ENCODE peak calls at places on chromosomes 16 and 17, in six cellular contexts. C, Q, A, I, F and B are unnamed samples. For H3K4me1, the result is how much of the 10 kb centered on the place peaks cover.

GRCh38 chr16:54657058-54657708 is 273.5 kb upstream of the IRX5 start:
- DNase-seq in Q (no peak), F (no peak), I (no peak), C (no peak), A (no peak), B (no peak)

GRCh38 chr16:1913327-1914083 is 4.7 kb downstream of the HS3ST6 start:
- DNase-seq in C (no peak), F (no peak), Q (no peak), I (no peak), A (no peak), B (no peak)

GRCh38 chr16:85910854-85911247 is 11.9 kb downstream of the IRF8 start:
- DNase-seq in F (no peak), C (no peak), I (no peak), Q (no peak), A (no peak), B (no peak)

GRCh38 chr17:48037036-48037881 is at the start of gene COPZ2:
- DNase-seq in I (peak), A (peak), C (no peak), Q (no peak), F (no peak), B (no peak)

GRCh38 chr17:34615326-34615725 is 35.9 kb downstream of the TMEM132E start:
- DNase-seq in I (no peak), Q (no peak), C (no peak), F (no peak), A (no peak), B (no peak)

GRCh38 chr16:901715-902601 is 68.8 kb downstream of the LMF1 start:
- DNase-seq in Q (no peak), C (no peak), A (no peak), F (no peak), I (no peak), B (no peak)

GRCh38 chr17:17783121-17783824 is 53.5 kb downstream of the SREBF1 start:
- DNase-seq in F (peak), A (peak), Q (no peak), I (peak), C (no peak), B (no peak)

GRCh38 chr17:29079887-29080286 is 36.9 kb downstream of the PIPOX start:
- DNase-seq in Q (no peak), A (no peak), F (no peak), I (no peak), C (no peak), B (no peak)

GRCh38 chr17:73586921-73587680 is 57.1 kb downstream of the SDK2 start:
- DNase-seq in A (no peak), Q (no peak), F (no peak), I (no peak), C (no peak), B (no peak)

GRCh38 chr17:62671553-62671952 is 44.1 kb downstream of the MRC2 start:
- DNase-seq in I (no peak), C (no peak), A (no peak), F (no peak), Q (no peak), B (no peak)

GRCh38 chr16:68382296-68382718 is 66.0 kb downstream of the SMPD3 start:
- DNase-seq in Q (no peak), A (no peak), F (no peak), I (no peak), C (no peak), B (no peak)
- H3K4me1 ChIP-seq in Q (under half), A (under half), F (under half), I (under half), C (under half), B (under half)

GRCh38 chr17:31597646-31598387 is 206.3 kb downstream of the RAB11FIP4 start:
- DNase-seq in C (no peak), F (no peak), Q (no peak), A (no peak), I (no peak), B (no peak)

GRCh38 chr17:31595076-31595475 is 203.6 kb downstream of the RAB11FIP4 start:
- DNase-seq in F (no peak), C (peak), A (no peak), I (no peak), Q (no peak), B (no peak)

GRCh38 chr17:31595666-31596381 is 204.3 kb downstream of the RAB11FIP4 start:
- DNase-seq in F (peak), C (peak), A (no peak), Q (no peak), I (no peak), B (no peak)

GRCh38 chr17:31598388-31598760 is 206.9 kb downstream of the RAB11FIP4 start:
- DNase-seq in F (no peak), C (no peak), Q (no peak), I (no peak), A (no peak), B (no peak)

GRCh38 chr17:31596382-31597323 is 205.2 kb downstream of the RAB11FIP4 start:
- DNase-seq in C (peak), F (peak), I (no peak), Q (no peak), A (peak), B (no peak)
- H3K27ac ChIP-seq in C (peak), F (peak), I (no peak), Q (peak), A (peak), B (peak)

DNA sequence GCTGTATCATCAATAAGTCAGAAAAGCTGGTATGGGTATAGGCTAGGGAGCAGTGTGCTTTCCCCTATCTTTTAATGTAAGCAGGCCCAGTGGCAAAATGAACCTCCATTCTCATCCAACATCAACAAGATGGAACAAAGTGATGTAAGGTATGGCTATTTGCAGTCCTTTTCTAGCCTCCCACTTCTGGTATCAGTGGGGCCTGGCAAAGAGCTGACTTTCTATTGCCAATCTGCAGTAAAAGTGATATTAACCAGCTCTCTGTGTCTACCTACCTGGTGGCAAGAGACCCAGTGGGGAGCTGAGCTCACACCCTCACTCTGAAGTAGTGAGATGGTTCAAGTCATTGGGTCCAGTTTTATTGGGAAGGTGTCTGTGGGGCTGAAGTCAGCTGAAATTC is 1492.6 kb downstream of the CDH11 start:
- DNase-seq in I (no peak), F (no peak), C (no peak), A (no peak), Q (no peak), B (no peak)
- H3K4me3 ChIP-seq in I (no peak), F (no peak), C (no peak), A (no peak), Q (no peak), B (no peak)

GRCh38 chr16:10558305-10558704 is 22.1 kb downstream of the EMP2 start:
- DNase-seq in Q (no peak), C (no peak), F (no peak), I (no peak), A (no peak), B (no peak)

GRCh38 chr16:10557750-10558149 is 22.6 kb downstream of the EMP2 start:
- DNase-seq in F (no peak), A (no peak), I (no peak), Q (no peak), C (no peak), B (no peak)

GRCh38 chr16:10561425-10561824 is 19.0 kb downstream of the EMP2 start:
- DNase-seq in C (no peak), I (no peak), Q (no peak), A (no peak), F (no peak), B (no peak)

GRCh38 chr16:10561001-10561400 is 19.4 kb downstream of the EMP2 start:
- DNase-seq in F (no peak), A (no peak), I (no peak), Q (no peak), C (no peak), B (no peak)

DNA sequence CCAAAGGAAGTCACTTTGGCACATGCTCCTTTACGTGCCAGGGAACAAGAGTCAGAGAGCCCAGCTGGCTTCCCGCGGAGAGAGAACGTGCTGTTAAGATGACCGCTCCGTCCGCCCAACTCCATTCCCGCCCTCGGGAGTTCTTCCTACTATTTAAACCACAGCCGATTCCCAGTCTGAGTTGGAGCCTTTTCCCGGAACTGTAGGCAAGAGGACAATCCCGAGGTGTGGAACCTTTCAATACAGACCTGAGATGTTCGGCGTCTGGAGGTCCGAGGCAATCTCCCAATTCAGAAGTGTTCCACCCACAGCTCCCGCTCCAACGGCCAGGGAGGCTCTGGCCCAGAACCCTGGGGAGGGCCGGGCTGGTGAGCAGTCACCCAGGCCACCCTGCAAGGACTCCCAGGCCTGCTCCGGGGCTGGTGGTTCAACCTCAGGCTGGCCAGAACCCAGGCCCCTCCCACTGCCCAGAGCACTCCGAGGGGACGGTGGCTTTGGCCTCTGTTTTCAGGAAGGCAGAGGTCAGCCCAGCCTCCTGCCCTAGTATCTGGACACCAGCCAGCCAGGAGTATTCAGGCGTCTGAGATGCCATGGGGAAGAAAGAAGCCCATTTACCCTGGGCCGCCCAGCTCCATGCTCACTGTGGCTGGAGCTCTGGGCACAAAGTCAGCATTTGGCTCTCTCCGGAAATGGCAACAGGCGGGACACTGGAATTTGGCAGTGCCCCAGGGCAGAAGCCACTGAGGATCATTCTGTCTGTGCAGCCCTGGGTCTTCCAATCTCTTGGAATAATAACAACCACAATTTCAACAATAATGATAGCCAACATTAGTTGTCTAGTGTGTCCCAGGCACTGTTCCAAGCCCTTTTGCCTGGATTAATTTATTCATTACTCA is 21.4 kb downstream of the EMP2 start:
- DNase-seq in I (no peak), A (peak), C (no peak), Q (peak), F (no peak), B (no peak)
- H3K4me1 ChIP-seq in I (under half), A (under half), C (under half), Q (under half), F (under half), B (under half)

DNA sequence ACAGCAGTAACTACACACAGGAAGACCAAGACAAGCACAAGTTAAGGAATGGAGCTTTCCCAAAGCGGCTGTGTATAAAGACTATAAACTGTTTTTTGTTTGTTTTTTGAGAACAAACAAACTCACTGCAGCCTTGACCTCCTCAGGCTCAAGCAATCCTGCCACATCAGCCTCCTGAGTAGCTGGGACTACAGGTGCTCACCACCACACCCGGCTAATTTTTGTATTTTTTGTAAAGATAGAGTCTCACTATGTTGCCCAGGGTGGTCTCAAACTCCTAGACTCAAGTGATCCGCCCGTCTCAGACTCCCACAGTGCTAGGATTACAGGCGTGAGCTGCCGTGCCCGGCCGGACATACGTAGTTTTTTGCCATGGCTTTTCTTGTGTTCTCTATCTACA is 4.1 kb upstream of the PDE6G start:
- DNase-seq in C (no peak), F (no peak), Q (no peak), A (no peak), I (no peak), B (no peak)
- H3K27ac ChIP-seq in C (peak), F (no peak), Q (peak), A (no peak), I (no peak), B (no peak)

DNA sequence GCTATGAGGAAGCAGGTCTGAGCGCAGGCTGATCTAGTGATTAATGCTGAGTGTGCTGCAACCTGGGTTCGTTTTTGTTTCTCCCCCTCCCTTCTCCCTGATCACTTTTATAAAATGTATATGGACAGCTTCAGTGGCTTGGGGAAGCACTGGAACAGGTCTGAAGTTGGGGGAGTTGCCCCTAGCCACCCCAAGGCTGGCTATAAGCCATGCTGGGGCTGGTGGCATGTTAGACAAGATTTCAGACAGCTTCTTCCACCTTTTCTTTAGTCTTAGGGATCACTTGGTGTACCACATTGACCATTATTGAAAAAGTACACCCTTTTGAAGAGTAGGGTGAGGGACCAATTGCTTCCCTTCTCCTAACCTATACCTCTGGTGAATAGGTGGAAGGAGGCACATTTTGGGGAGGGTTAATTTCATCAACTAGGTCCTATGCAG is 3.8 kb upstream of the VAC14 start:
- DNase-seq in A (no peak), I (no peak), Q (no peak), C (no peak), F (no peak), B (no peak)
- H3K4me3 ChIP-seq in A (no peak), I (no peak), Q (no peak), C (no peak), F (no peak), B (no peak)

DNA sequence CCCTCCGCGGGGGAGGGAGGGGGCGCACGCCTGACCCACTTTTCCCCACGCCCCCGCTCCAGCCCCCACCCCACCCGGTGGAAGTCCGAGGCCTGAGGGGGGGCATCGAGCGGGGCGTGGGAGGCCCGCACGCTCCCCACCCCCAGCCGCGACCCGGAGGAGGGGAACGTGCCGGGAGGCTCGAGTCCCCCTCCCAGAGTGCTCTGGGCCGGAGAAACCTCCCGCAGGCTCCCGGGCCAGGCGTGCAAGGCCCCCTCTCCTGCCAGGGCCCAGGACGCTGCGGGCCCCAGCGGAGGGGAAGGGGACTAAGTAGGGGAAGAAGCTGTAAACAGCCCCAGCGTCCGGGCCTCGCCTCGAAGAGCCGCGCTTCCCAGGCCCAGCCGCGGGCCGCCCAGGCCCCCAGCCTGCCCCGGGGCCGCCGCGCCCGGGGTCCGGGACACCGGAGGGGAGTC is 349 bp downstream of the HELZ start:
- DNase-seq in A (no peak), F (peak), Q (no peak), I (no peak), C (no peak), B (no peak)
- H3K4me1 ChIP-seq in A (under half), F (under half), Q (under half), I (under half), C (half or more), B (under half)